ENCODE peak calls at places on chromosomes 5 and 9, in seven cellular contexts. U is upper lobe of right lung; B is CD4-positive, alpha-beta memory T cell; Y is heart right ventricle; F is mucosa of descending colon; E is esophagus squamous epithelium; L is hepatocyte. X is an unnamed sample.

GRCh38 chr5:92504346-92504745 is 1076.7 kb downstream of the NR2F1-AS1 start:
- DNase-seq in U (no peak), B (no peak), Y (no peak), F (no peak), E (no peak), L (no peak), X (no peak)

GRCh38 chr9:106897223-106897622 is 34.3 kb downstream of the ZNF462 start:
- DNase-seq in U (no peak), B (no peak), Y (no peak), F (no peak), E (no peak), L (no peak), X (no peak)

GRCh38 chr9:130870491-130871381 is 25.9 kb downstream of the QRFP start:
- DNase-seq in U (peak; percentile 20), B (no peak), Y (no peak), F (no peak), E (no peak), L (no peak), X (no peak)

GRCh38 chr9:4099961-4100360 is 199.9 kb downstream of the GLIS3 start:
- DNase-seq in U (no peak), B (no peak), Y (no peak), F (no peak), E (no peak), L (no peak), X (no peak)

GRCh38 chr5:144072518-144072927 is 97.9 kb downstream of the YIPF5 start:
- DNase-seq in U (no peak), B (no peak), Y (no peak), F (no peak), E (no peak), L (no peak), X (no peak)

GRCh38 chr5:102856374-102856748 is 101.3 kb downstream of the PAM start:
- DNase-seq in U (no peak), B (no peak), Y (no peak), F (no peak), E (no peak), L (no peak), X (no peak)

GRCh38 chr9:33044677-33045282 is 19.7 kb downstream of the DNAJA1 start:
- DNase-seq in U (no peak), B (no peak), Y (no peak), F (peak; percentile 50), E (no peak), L (peak; percentile 57), X (no peak)

GRCh38 chr9:135347461-135347860 is 132.1 kb upstream of the PPP1R26 start:
- DNase-seq in U (no peak), B (no peak), Y (no peak), F (no peak), E (no peak), L (no peak), X (no peak)

GRCh38 chr9:137317979-137318511 is 16.0 kb upstream of the NRARP start:
- DNase-seq in U (no peak), B (no peak), Y (no peak), F (no peak), E (no peak), L (no peak), X (no peak)

GRCh38 chr5:113552620-113553019 is 39.1 kb downstream of the YTHDC2 start:
- DNase-seq in U (no peak), B (no peak), Y (no peak), F (no peak), E (no peak), L (no peak), X (no peak)

GRCh38 chr5:143986567-143987242 is 174.7 kb downstream of the HMHB1 start:
- DNase-seq in U (no peak), B (no peak), Y (no peak), F (no peak), E (no peak), L (peak; percentile 17), X (no peak)

GRCh38 chr5:35036536-35036935 is 11.2 kb downstream of the AGXT2 start:
- DNase-seq in U (no peak), B (no peak), Y (no peak), F (no peak), E (no peak), L (no peak), X (no peak)

GRCh38 chr9:18869725-18870124 is 163.3 kb downstream of the SAXO1 start:
- DNase-seq in U (no peak), B (no peak), Y (no peak), F (no peak), E (no peak), L (no peak), X (no peak)
- H3K4me1 ChIP-seq in U (no peaks in the 10 kb centered on the region), B (no peaks in the 10 kb centered on the region), Y (no peaks in the 10 kb centered on the region), F (no peaks in the 10 kb centered on the region), E (no peaks in the 10 kb centered on the region), L (no peaks in the 10 kb centered on the region), X (no peaks in the 10 kb centered on the region)

GRCh38 chr5:134143431-134143830 is 28.9 kb downstream of the TCF7 start:
- DNase-seq in U (peak; percentile 19), B (no peak), Y (no peak), F (no peak), E (no peak), L (peak; percentile 2), X (peak; percentile 46)

GRCh38 chr5:134142806-134143205 is 28.3 kb downstream of the TCF7 start:
- DNase-seq in U (peak; percentile 44), B (no peak), Y (no peak), F (peak; percentile 13), E (no peak), L (peak; percentile 3), X (peak; percentile 40)

GRCh38 chr5:134145779-134146581 is 30.8 kb downstream of the SKP1 start:
- DNase-seq in U (peak; percentile 81), B (peak; percentile 74), Y (peak; percentile 73), F (peak; percentile 85), E (no peak), L (peak; percentile 86), X (peak; percentile 87)

GRCh38 chr5:134145061-134145757 is 30.7 kb downstream of the TCF7 start:
- DNase-seq in U (peak; percentile 17), B (no peak), Y (no peak), F (peak; percentile 7), E (no peak), L (peak; percentile 2), X (peak; percentile 49)

DNA sequence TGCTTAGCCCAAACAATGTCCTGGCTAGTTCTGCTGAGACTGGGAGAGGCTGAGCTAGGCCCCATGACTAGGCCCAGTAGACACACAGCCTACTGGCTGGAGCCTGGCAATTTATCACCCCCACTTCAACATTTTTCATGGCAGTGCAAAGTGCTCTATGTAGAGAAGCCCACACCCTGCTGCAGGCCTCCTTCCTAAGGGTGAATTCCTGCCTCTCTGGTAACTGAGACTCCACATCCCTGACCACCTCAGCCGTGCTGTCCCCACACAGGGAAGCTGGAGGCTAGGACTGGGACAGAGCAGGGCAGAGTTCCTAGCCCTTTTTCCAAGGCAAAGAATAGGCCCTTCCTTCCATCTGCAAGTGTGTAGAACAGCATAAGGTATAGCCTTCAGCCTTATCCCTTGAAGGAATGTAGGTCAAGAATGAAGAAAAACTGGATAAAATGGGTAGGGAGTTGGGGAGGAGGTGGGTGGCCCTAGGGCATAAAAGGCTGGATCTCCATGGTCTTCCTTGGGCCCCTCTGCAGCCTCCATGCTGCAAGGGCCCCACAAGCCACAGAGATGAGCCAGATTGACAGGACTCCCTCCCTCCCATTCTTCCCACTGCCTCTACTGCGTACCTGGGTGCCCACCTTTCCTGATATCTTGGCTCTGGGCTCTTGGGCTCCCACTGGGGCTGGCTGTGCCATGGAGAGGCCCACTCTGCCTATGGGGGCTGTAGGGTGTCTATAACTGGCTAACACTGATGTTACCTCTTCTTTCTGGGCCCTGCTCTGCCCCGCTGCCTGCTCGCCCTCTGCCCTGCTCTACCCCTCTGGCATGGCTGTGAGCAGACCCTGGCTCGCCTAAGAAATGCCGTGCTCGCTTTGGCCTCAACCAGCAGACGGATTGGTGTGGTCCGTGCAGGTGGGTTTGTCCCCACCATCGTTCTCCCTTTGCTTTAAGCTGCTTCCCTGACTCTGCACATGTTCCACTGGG is 29.8 kb downstream of the TCF7 start:
- DNase-seq in U (peak; percentile 40), B (no peak), Y (no peak), F (peak; percentile 12), E (no peak), L (peak; percentile 2), X (no peak)
- H3K36me3 ChIP-seq in U (peaks cover 59% of the 10 kb centered on the region), B (peaks cover 82% of the 10 kb centered on the region), Y (peaks cover 98% of the 10 kb centered on the region), F (no peaks in the 10 kb centered on the region), E (peaks cover 7% of the 10 kb centered on the region), L (no peaks in the 10 kb centered on the region), X (peaks cover 10% of the 10 kb centered on the region)

GRCh38 chr5:172182291-172182690 is 5.7 kb downstream of the STK10 start:
- DNase-seq in U (no peak), B (no peak), Y (no peak), F (no peak), E (no peak), L (no peak), X (no peak)
- H3K4me1 ChIP-seq in U (peaks cover 57% of the 10 kb centered on the region), B (peaks cover 84% of the 10 kb centered on the region), Y (peaks cover 37% of the 10 kb centered on the region), F (peaks cover 9% of the 10 kb centered on the region), E (peaks cover 68% of the 10 kb centered on the region), L (peaks cover 6% of the 10 kb centered on the region), X (peaks cover 29% of the 10 kb centered on the region)

GRCh38 chr9:92292338-92293074 is 991 bp downstream of the IARS1 start:
- DNase-seq in U (no peak), B (no peak), Y (no peak), F (no peak), E (no peak), L (peak; percentile 6), X (no peak)

GRCh38 chr9:92293075-92293354 is 482 bp downstream of the IARS1 start:
- DNase-seq in U (no peak), B (no peak), Y (no peak), F (no peak), E (no peak), L (no peak), X (no peak)

GRCh38 chr9:92290785-92291429 is 2.6 kb downstream of the IARS1 start:
- DNase-seq in U (no peak), B (no peak), Y (no peak), F (no peak), E (no peak), L (no peak), X (no peak)

GRCh38 chr9:92291577-92291976 is 1.9 kb downstream of the IARS1 start:
- DNase-seq in U (no peak), B (no peak), Y (no peak), F (no peak), E (no peak), L (no peak), X (no peak)

DNA sequence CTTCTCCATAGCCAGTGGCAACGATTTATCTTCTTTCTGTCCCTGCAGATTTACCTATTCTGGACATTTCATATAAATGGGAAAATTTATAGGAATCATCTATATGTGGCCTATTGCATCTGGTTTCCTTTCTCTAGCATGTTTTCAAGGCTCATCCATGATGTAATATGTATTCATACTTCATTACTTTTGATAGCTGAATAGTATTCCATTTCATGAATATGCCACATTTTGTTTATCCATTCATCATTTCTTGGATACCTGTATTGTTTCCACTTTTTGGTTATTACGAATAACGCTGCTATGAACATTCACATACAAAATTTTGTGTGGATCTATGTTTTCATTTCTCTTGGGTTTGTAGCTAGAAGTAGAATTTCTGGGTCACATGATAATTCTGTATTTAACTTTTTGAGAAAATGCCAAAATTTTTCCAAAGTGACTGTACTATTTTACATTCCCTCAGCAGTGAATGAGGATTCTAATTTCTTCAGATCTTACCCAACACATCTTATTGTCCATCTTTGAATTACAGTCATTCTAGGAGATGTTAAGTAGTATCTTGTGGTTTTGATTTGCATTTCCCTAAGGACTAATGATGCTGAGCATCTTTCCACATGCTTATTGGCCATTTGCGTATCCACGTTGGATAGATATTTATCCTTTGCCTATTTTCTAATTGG is 3.6 kb downstream of the IARS1 start:
- DNase-seq in U (no peak), B (no peak), Y (no peak), F (no peak), E (no peak), L (no peak), X (no peak)
- H3K36me3 ChIP-seq in U (peaks cover 36% of the 10 kb centered on the region), B (peaks cover 27% of the 10 kb centered on the region), Y (peaks cover 43% of the 10 kb centered on the region), F (no peaks in the 10 kb centered on the region), E (peaks cover 4% of the 10 kb centered on the region), L (no peaks in the 10 kb centered on the region), X (no peaks in the 10 kb centered on the region)

GRCh38 chr5:173453167-173453566 is 125.0 kb upstream of the STC2 start:
- DNase-seq in U (no peak), B (no peak), Y (no peak), F (no peak), E (no peak), L (no peak), X (no peak)
- H3K4me1 ChIP-seq in U (peaks cover 12% of the 10 kb centered on the region), B (no peaks in the 10 kb centered on the region), Y (peaks cover 32% of the 10 kb centered on the region), F (no peaks in the 10 kb centered on the region), E (peaks cover 16% of the 10 kb centered on the region), L (no peaks in the 10 kb centered on the region), X (no peaks in the 10 kb centered on the region)

X was measured in vagina.